ENCODE peak calls at places on chromosomes 3 and 15, in ten cellular contexts. U, P, V, O, D, H, G, L, N and A are unnamed samples.

GRCh38 chr3:94414412-94414811 is 351.6 kb downstream of the NSUN3 start:
- DNase-seq in V (no peak), U (no peak), N (no peak), O (no peak), H (no peak), L (no peak), P (no peak), D (no peak), G (no peak), A (no peak)

GRCh38 chr3:133393691-133394474 is 6.0 kb upstream of the BFSP2 start:
- DNase-seq in G (no peak), V (no peak), P (no peak), O (no peak), D (no peak), L (no peak), N (no peak), U (no peak), H (no peak), A (no peak)

GRCh38 chr3:196501316-196502064 is 2.1 kb downstream of the RNF168 start:
- DNase-seq in G (no peak), D (no peak), L (no peak), V (no peak), P (no peak), N (no peak), U (peak), H (peak), O (no peak), A (no peak)

GRCh38 chr3:58356054-58356453 is 23.4 kb downstream of the PXK start:
- DNase-seq in O (no peak), U (peak), D (no peak), P (no peak), L (no peak), V (no peak), G (peak), H (no peak), N (no peak), A (no peak)

GRCh38 chr3:105526349-105527111 is 159.8 kb downstream of the ALCAM start:
- DNase-seq in V (peak), U (no peak), G (no peak), N (no peak), L (no peak), D (no peak), P (no peak), O (peak), H (no peak), A (no peak)

GRCh38 chr3:136955813-136956212 is 2.0 kb upstream of the IL20RB start:
- DNase-seq in O (no peak), H (no peak), N (no peak), V (no peak), P (no peak), L (no peak), U (no peak), G (no peak), D (no peak), A (no peak)

GRCh38 chr3:129626744-129627349 is 20.4 kb upstream of the PLXND1 start:
- DNase-seq in V (peak), G (peak), D (peak), L (peak), P (peak), O (peak), U (peak), N (peak), H (peak), A (peak)

GRCh38 chr3:72353236-72354105 is 494.8 kb downstream of the SHQ1 start:
- DNase-seq in O (no peak), V (no peak), N (no peak), P (no peak), H (no peak), D (no peak), U (no peak), L (no peak), G (no peak), A (no peak)

GRCh38 chr15:32743411-32744145 is 25.8 kb downstream of the GREM1 start:
- DNase-seq in V (no peak), O (no peak), G (no peak), L (no peak), U (no peak), P (no peak), N (no peak), D (no peak), H (no peak), A (no peak)

GRCh38 chr3:72368331-72368975 is 479.8 kb downstream of the SHQ1 start:
- DNase-seq in P (no peak), O (no peak), H (no peak), U (no peak), D (no peak), L (no peak), G (no peak), V (no peak), N (no peak), A (no peak)

GRCh38 chr3:11641683-11642407 is 1.9 kb downstream of the VGLL4 start:
- DNase-seq in L (peak), D (no peak), V (no peak), O (no peak), U (peak), P (no peak), H (no peak), N (no peak), G (no peak), A (no peak)

GRCh38 chr3:414063-414462 is 217.5 kb downstream of the CHL1 start:
- DNase-seq in O (no peak), P (no peak), V (no peak), U (peak), H (no peak), L (no peak), G (no peak), D (no peak), N (no peak), A (no peak)

GRCh38 chr3:194718069-194718468 is 32.4 kb downstream of the FAM43A start:
- DNase-seq in V (no peak), P (no peak), G (no peak), N (no peak), D (no peak), U (no peak), H (no peak), L (no peak), O (no peak), A (no peak)

GRCh38 chr3:45890405-45890804 is 4.1 kb downstream of the CCR9 start:
- DNase-seq in V (no peak), H (peak), L (peak), O (peak), N (no peak), D (no peak), U (no peak), G (no peak), P (no peak), A (no peak)

GRCh38 chr3:117439812-117440211 is 730.2 kb downstream of the TUSC7 start:
- DNase-seq in G (no peak), D (no peak), P (no peak), L (peak), N (no peak), V (no peak), H (no peak), O (peak), U (peak), A (no peak)

GRCh38 chr15:66253296-66253642 is 281 bp downstream of the MEGF11 start:
- DNase-seq in P (no peak), N (no peak), G (no peak), H (no peak), O (no peak), V (no peak), U (no peak), D (no peak), L (peak), A (no peak)